ENCODE peak calls at places on chromosomes 11 and 22, in seven cellular contexts. One of them, this sample, is unnamed.

GRCh38 chr22:37330200-37331033 is 48.1 kb downstream of the CYTH4 start:
- DNase-seq in activated CD4-positive, alpha-beta T cell treated with anti-CD3 and anti-CD28 coated beads, Interleukin-2, amount 50 U/mL, for 1 hour: peak
- DNase-seq in amygdala: no peak
- DNase-seq in NCI-H345: peak
- DNase-seq in brain microvascular endothelial cell: peak
- DNase-seq in Daoy: peak
- DNase-seq in AG04450: peak
- DNase-seq in this sample: peak

GRCh38 chr11:66221726-66222236 is 46.7 kb upstream of the RAB1B start:
- DNase-seq in activated CD4-positive, alpha-beta T cell treated with anti-CD3 and anti-CD28 coated beads, Interleukin-2, amount 50 U/mL, for 1 hour: no peak
- DNase-seq in amygdala: no peak
- DNase-seq in NCI-H345: no peak
- DNase-seq in brain microvascular endothelial cell: no peak
- DNase-seq in Daoy: peak
- DNase-seq in AG04450: no peak
- DNase-seq in this sample: no peak

GRCh38 chr22:38336699-38337098 is 19.5 kb upstream of the CSNK1E start:
- DNase-seq in activated CD4-positive, alpha-beta T cell treated with anti-CD3 and anti-CD28 coated beads, Interleukin-2, amount 50 U/mL, for 1 hour: no peak
- DNase-seq in amygdala: no peak
- DNase-seq in NCI-H345: no peak
- DNase-seq in brain microvascular endothelial cell: no peak
- DNase-seq in Daoy: no peak
- DNase-seq in AG04450: no peak
- DNase-seq in this sample: no peak

GRCh38 chr11:103609117-103610066 is 427.0 kb upstream of the DDI1 start:
- DNase-seq in activated CD4-positive, alpha-beta T cell treated with anti-CD3 and anti-CD28 coated beads, Interleukin-2, amount 50 U/mL, for 1 hour: no peak
- DNase-seq in amygdala: no peak
- DNase-seq in NCI-H345: no peak
- DNase-seq in brain microvascular endothelial cell: peak
- DNase-seq in Daoy: peak
- DNase-seq in AG04450: peak
- DNase-seq in this sample: no peak

GRCh38 chr11:24592342-24592741 is 95.5 kb downstream of the LUZP2 start:
- DNase-seq in activated CD4-positive, alpha-beta T cell treated with anti-CD3 and anti-CD28 coated beads, Interleukin-2, amount 50 U/mL, for 1 hour: no peak
- DNase-seq in amygdala: no peak
- DNase-seq in NCI-H345: no peak
- DNase-seq in brain microvascular endothelial cell: no peak
- DNase-seq in Daoy: no peak
- DNase-seq in AG04450: no peak
- DNase-seq in this sample: no peak

GRCh38 chr11:66529655-66530054 is 16.2 kb downstream of the ZDHHC24 start:
- DNase-seq in activated CD4-positive, alpha-beta T cell treated with anti-CD3 and anti-CD28 coated beads, Interleukin-2, amount 50 U/mL, for 1 hour: no peak
- DNase-seq in amygdala: no peak
- DNase-seq in NCI-H345: no peak
- DNase-seq in brain microvascular endothelial cell: no peak
- DNase-seq in Daoy: no peak
- DNase-seq in AG04450: no peak
- DNase-seq in this sample: no peak

GRCh38 chr22:34851918-34852662 is 213.9 kb upstream of the ISX start:
- DNase-seq in activated CD4-positive, alpha-beta T cell treated with anti-CD3 and anti-CD28 coated beads, Interleukin-2, amount 50 U/mL, for 1 hour: no peak
- DNase-seq in amygdala: no peak
- DNase-seq in NCI-H345: no peak
- DNase-seq in brain microvascular endothelial cell: no peak
- DNase-seq in Daoy: no peak
- DNase-seq in AG04450: no peak
- DNase-seq in this sample: no peak

GRCh38 chr11:42205518-42205917 is 746.1 kb upstream of the LRRC4C start:
- DNase-seq in activated CD4-positive, alpha-beta T cell treated with anti-CD3 and anti-CD28 coated beads, Interleukin-2, amount 50 U/mL, for 1 hour: no peak
- DNase-seq in amygdala: no peak
- DNase-seq in NCI-H345: no peak
- DNase-seq in brain microvascular endothelial cell: no peak
- DNase-seq in Daoy: no peak
- DNase-seq in AG04450: no peak
- DNase-seq in this sample: no peak

GRCh38 chr11:133414503-133414902 is 117.8 kb downstream of the OPCML start:
- DNase-seq in activated CD4-positive, alpha-beta T cell treated with anti-CD3 and anti-CD28 coated beads, Interleukin-2, amount 50 U/mL, for 1 hour: no peak
- DNase-seq in amygdala: no peak
- DNase-seq in NCI-H345: no peak
- DNase-seq in brain microvascular endothelial cell: no peak
- DNase-seq in Daoy: no peak
- DNase-seq in AG04450: no peak
- DNase-seq in this sample: no peak

GRCh38 chr11:117724104-117724503 is 72.9 kb downstream of the DSCAML1 start:
- DNase-seq in activated CD4-positive, alpha-beta T cell treated with anti-CD3 and anti-CD28 coated beads, Interleukin-2, amount 50 U/mL, for 1 hour: no peak
- DNase-seq in amygdala: no peak
- DNase-seq in NCI-H345: no peak
- DNase-seq in brain microvascular endothelial cell: no peak
- DNase-seq in Daoy: no peak
- DNase-seq in AG04450: no peak
- DNase-seq in this sample: no peak

GRCh38 chr11:102168483-102168882 is 58.2 kb downstream of the YAP1 start:
- DNase-seq in activated CD4-positive, alpha-beta T cell treated with anti-CD3 and anti-CD28 coated beads, Interleukin-2, amount 50 U/mL, for 1 hour: no peak
- DNase-seq in amygdala: no peak
- DNase-seq in NCI-H345: no peak
- DNase-seq in brain microvascular endothelial cell: no peak
- DNase-seq in Daoy: no peak
- DNase-seq in AG04450: no peak
- DNase-seq in this sample: no peak

GRCh38 chr22:44429941-44430587 is 68.0 kb downstream of the RTL6 start:
- DNase-seq in activated CD4-positive, alpha-beta T cell treated with anti-CD3 and anti-CD28 coated beads, Interleukin-2, amount 50 U/mL, for 1 hour: no peak
- DNase-seq in amygdala: no peak
- DNase-seq in NCI-H345: no peak
- DNase-seq in brain microvascular endothelial cell: no peak
- DNase-seq in Daoy: no peak
- DNase-seq in AG04450: no peak
- DNase-seq in this sample: no peak

GRCh38 chr11:67563354-67564114 is 20.1 kb upstream of the GSTP1 start:
- DNase-seq in activated CD4-positive, alpha-beta T cell treated with anti-CD3 and anti-CD28 coated beads, Interleukin-2, amount 50 U/mL, for 1 hour: no peak
- DNase-seq in amygdala: no peak
- DNase-seq in NCI-H345: no peak
- DNase-seq in brain microvascular endothelial cell: peak
- DNase-seq in Daoy: peak
- DNase-seq in AG04450: peak
- DNase-seq in this sample: no peak

GRCh38 chr11:12186683-12187082 is 76.3 kb downstream of the MICAL2 start:
- DNase-seq in activated CD4-positive, alpha-beta T cell treated with anti-CD3 and anti-CD28 coated beads, Interleukin-2, amount 50 U/mL, for 1 hour: no peak
- DNase-seq in amygdala: no peak
- DNase-seq in NCI-H345: peak
- DNase-seq in brain microvascular endothelial cell: no peak
- DNase-seq in Daoy: no peak
- DNase-seq in AG04450: no peak
- DNase-seq in this sample: no peak

GRCh38 chr11:75347781-75348613 is 3.5 kb downstream of the ARRB1 start:
- DNase-seq in activated CD4-positive, alpha-beta T cell treated with anti-CD3 and anti-CD28 coated beads, Interleukin-2, amount 50 U/mL, for 1 hour: no peak
- DNase-seq in amygdala: no peak
- DNase-seq in NCI-H345: peak
- DNase-seq in brain microvascular endothelial cell: peak
- DNase-seq in Daoy: peak
- DNase-seq in AG04450: peak
- DNase-seq in this sample: no peak

GRCh38 chr22:36413022-36413770 is 25.4 kb upstream of the MYH9 start:
- DNase-seq in activated CD4-positive, alpha-beta T cell treated with anti-CD3 and anti-CD28 coated beads, Interleukin-2, amount 50 U/mL, for 1 hour: no peak
- DNase-seq in amygdala: no peak
- DNase-seq in NCI-H345: no peak
- DNase-seq in brain microvascular endothelial cell: no peak
- DNase-seq in Daoy: peak
- DNase-seq in AG04450: no peak
- DNase-seq in this sample: no peak

GRCh38 chr22:17803871-17804270 is 29.6 kb upstream of the BID start:
- DNase-seq in activated CD4-positive, alpha-beta T cell treated with anti-CD3 and anti-CD28 coated beads, Interleukin-2, amount 50 U/mL, for 1 hour: no peak
- DNase-seq in amygdala: no peak
- DNase-seq in NCI-H345: no peak
- DNase-seq in brain microvascular endothelial cell: no peak
- DNase-seq in Daoy: no peak
- DNase-seq in AG04450: no peak
- DNase-seq in this sample: no peak

GRCh38 chr11:69926376-69927050 is 107.3 kb upstream of the FGF3 start:
- DNase-seq in activated CD4-positive, alpha-beta T cell treated with anti-CD3 and anti-CD28 coated beads, Interleukin-2, amount 50 U/mL, for 1 hour: no peak
- DNase-seq in amygdala: no peak
- DNase-seq in NCI-H345: no peak
- DNase-seq in brain microvascular endothelial cell: no peak
- DNase-seq in Daoy: no peak
- DNase-seq in AG04450: no peak
- DNase-seq in this sample: no peak

GRCh38 chr11:131463609-131464008 is 93.2 kb downstream of the NTM start:
- DNase-seq in activated CD4-positive, alpha-beta T cell treated with anti-CD3 and anti-CD28 coated beads, Interleukin-2, amount 50 U/mL, for 1 hour: no peak
- DNase-seq in amygdala: no peak
- DNase-seq in NCI-H345: no peak
- DNase-seq in brain microvascular endothelial cell: no peak
- DNase-seq in Daoy: no peak
- DNase-seq in AG04450: no peak
- DNase-seq in this sample: peak

GRCh38 chr11:33258631-33259184 is 1.5 kb downstream of the HIPK3 start:
- DNase-seq in activated CD4-positive, alpha-beta T cell treated with anti-CD3 and anti-CD28 coated beads, Interleukin-2, amount 50 U/mL, for 1 hour: peak
- DNase-seq in amygdala: no peak
- DNase-seq in NCI-H345: no peak
- DNase-seq in brain microvascular endothelial cell: peak
- DNase-seq in Daoy: no peak
- DNase-seq in AG04450: no peak
- DNase-seq in this sample: no peak

GRCh38 chr11:121318848-121319834 is 26.6 kb downstream of the SC5D start:
- DNase-seq in activated CD4-positive, alpha-beta T cell treated with anti-CD3 and anti-CD28 coated beads, Interleukin-2, amount 50 U/mL, for 1 hour: peak
- DNase-seq in amygdala: no peak
- DNase-seq in NCI-H345: peak
- DNase-seq in brain microvascular endothelial cell: peak
- DNase-seq in Daoy: peak
- DNase-seq in AG04450: peak
- DNase-seq in this sample: peak

GRCh38 chr11:66619080-66619554 is 2.7 kb downstream of the RBM14 start:
- DNase-seq in activated CD4-positive, alpha-beta T cell treated with anti-CD3 and anti-CD28 coated beads, Interleukin-2, amount 50 U/mL, for 1 hour: no peak
- DNase-seq in amygdala: no peak
- DNase-seq in NCI-H345: no peak
- DNase-seq in brain microvascular endothelial cell: peak
- DNase-seq in Daoy: no peak
- DNase-seq in AG04450: no peak
- DNase-seq in this sample: no peak

GRCh38 chr11:1473786-1474185 is 12.8 kb downstream of the MOB2 start:
- DNase-seq in activated CD4-positive, alpha-beta T cell treated with anti-CD3 and anti-CD28 coated beads, Interleukin-2, amount 50 U/mL, for 1 hour: no peak
- DNase-seq in amygdala: no peak
- DNase-seq in NCI-H345: no peak
- DNase-seq in brain microvascular endothelial cell: no peak
- DNase-seq in Daoy: no peak
- DNase-seq in AG04450: no peak
- DNase-seq in this sample: no peak

GRCh38 chr11:61769169-61769920 is 16.9 kb downstream of the MYRF start:
- DNase-seq in activated CD4-positive, alpha-beta T cell treated with anti-CD3 and anti-CD28 coated beads, Interleukin-2, amount 50 U/mL, for 1 hour: no peak
- DNase-seq in amygdala: no peak
- DNase-seq in NCI-H345: no peak
- DNase-seq in brain microvascular endothelial cell: peak
- DNase-seq in Daoy: no peak
- DNase-seq in AG04450: peak
- DNase-seq in this sample: no peak

GRCh38 chr22:42202669-42203068 is 67.8 kb downstream of the TCF20 start:
- DNase-seq in activated CD4-positive, alpha-beta T cell treated with anti-CD3 and anti-CD28 coated beads, Interleukin-2, amount 50 U/mL, for 1 hour: peak
- DNase-seq in amygdala: no peak
- DNase-seq in NCI-H345: no peak
- DNase-seq in brain microvascular endothelial cell: peak
- DNase-seq in Daoy: peak
- DNase-seq in AG04450: peak
- DNase-seq in this sample: no peak

GRCh38 chr11:72226701-72227100 is 2.1 kb downstream of the INPPL1 start:
- DNase-seq in activated CD4-positive, alpha-beta T cell treated with anti-CD3 and anti-CD28 coated beads, Interleukin-2, amount 50 U/mL, for 1 hour: no peak
- DNase-seq in amygdala: no peak
- DNase-seq in NCI-H345: no peak
- DNase-seq in brain microvascular endothelial cell: no peak
- DNase-seq in Daoy: no peak
- DNase-seq in AG04450: no peak
- DNase-seq in this sample: no peak

GRCh38 chr11:22666700-22667439 is 459 bp downstream of the GAS2 start:
- DNase-seq in activated CD4-positive, alpha-beta T cell treated with anti-CD3 and anti-CD28 coated beads, Interleukin-2, amount 50 U/mL, for 1 hour: no peak
- DNase-seq in amygdala: no peak
- DNase-seq in NCI-H345: peak
- DNase-seq in brain microvascular endothelial cell: peak
- DNase-seq in Daoy: peak
- DNase-seq in AG04450: no peak
- DNase-seq in this sample: peak

GRCh38 chr11:121842186-121842585 is 273.8 kb downstream of the BLID start:
- DNase-seq in activated CD4-positive, alpha-beta T cell treated with anti-CD3 and anti-CD28 coated beads, Interleukin-2, amount 50 U/mL, for 1 hour: no peak
- DNase-seq in amygdala: no peak
- DNase-seq in NCI-H345: no peak
- DNase-seq in brain microvascular endothelial cell: no peak
- DNase-seq in Daoy: no peak
- DNase-seq in AG04450: no peak
- DNase-seq in this sample: no peak

GRCh38 chr11:94767701-94768601 is at the start of gene AMOTL1:
- DNase-seq in activated CD4-positive, alpha-beta T cell treated with anti-CD3 and anti-CD28 coated beads, Interleukin-2, amount 50 U/mL, for 1 hour: no peak
- DNase-seq in amygdala: peak
- DNase-seq in NCI-H345: peak
- DNase-seq in brain microvascular endothelial cell: peak
- DNase-seq in Daoy: peak
- DNase-seq in AG04450: peak
- DNase-seq in this sample: peak

GRCh38 chr11:34192481-34193401 is 87.3 kb downstream of the NAT10 start:
- DNase-seq in activated CD4-positive, alpha-beta T cell treated with anti-CD3 and anti-CD28 coated beads, Interleukin-2, amount 50 U/mL, for 1 hour: no peak
- DNase-seq in amygdala: no peak
- DNase-seq in NCI-H345: peak
- DNase-seq in brain microvascular endothelial cell: peak
- DNase-seq in Daoy: peak
- DNase-seq in AG04450: peak
- DNase-seq in this sample: peak